ENCODE peak calls at places on chromosomes 5 and 9, in four cellular contexts. B is IMR-90, V is HL-60, D is MM.1S. Z is an unnamed sample.

GRCh38 chr9:70406446-70406862 is 8.0 kb downstream of the KLF9 start:
- DNase-seq in B (peak), V (peak), D (no peak), Z (peak)

GRCh38 chr9:133509179-133510083 is 15.3 kb downstream of the MYMK start:
- DNase-seq in B (no peak), V (no peak), D (no peak), Z (no peak)

GRCh38 chr9:35675732-35676392 is 2.1 kb downstream of the CA9 start:
- DNase-seq in B (no peak), V (no peak), D (no peak), Z (peak)

GRCh38 chr9:131523451-131524435 is 7.3 kb downstream of the UCK1 start:
- DNase-seq in B (no peak), V (no peak), D (no peak), Z (peak)

GRCh38 chr5:134539732-134540131 is 14.3 kb downstream of the JADE2 start:
- DNase-seq in B (no peak), V (no peak), D (no peak), Z (no peak)

GRCh38 chr9:134386951-134387831 is 60.9 kb downstream of the RXRA start:
- DNase-seq in B (peak), V (no peak), D (no peak), Z (no peak)

GRCh38 chr5:116378007-116378831 is 196.4 kb downstream of the SEMA6A start:
- DNase-seq in B (no peak), V (no peak), D (no peak), Z (no peak)

GRCh38 chr9:126723807-126724172 is 81.0 kb upstream of the ZBTB43 start:
- DNase-seq in B (no peak), V (no peak), D (no peak), Z (no peak)

GRCh38 chr9:811101-811531 is 30.4 kb upstream of the DMRT1 start:
- DNase-seq in B (peak), V (no peak), D (no peak), Z (no peak)

GRCh38 chr5:111453747-111454146 is 58.6 kb downstream of the STARD4 start:
- DNase-seq in B (peak), V (no peak), D (no peak), Z (no peak)

GRCh38 chr5:143113461-143113860 is 290.0 kb downstream of the NR3C1 start:
- DNase-seq in B (no peak), V (no peak), D (no peak), Z (no peak)

GRCh38 chr9:84357235-84357634 is 16.7 kb upstream of the SLC28A3 start:
- DNase-seq in B (no peak), V (no peak), D (no peak), Z (no peak)

GRCh38 chr9:77598510-77598909 is 49.6 kb downstream of the GNA14 start:
- DNase-seq in B (peak), V (no peak), D (no peak), Z (no peak)

GRCh38 chr9:14389146-14389545 is 75.2 kb upstream of the NFIB start:
- DNase-seq in B (no peak), V (no peak), D (no peak), Z (no peak)

GRCh38 chr5:167489202-167489601 is 802.2 kb upstream of the WWC1 start:
- DNase-seq in B (no peak), V (no peak), D (no peak), Z (peak)

GRCh38 chr9:19782005-19782404 is 6.8 kb downstream of the SLC24A2 start:
- DNase-seq in B (no peak), V (no peak), D (no peak), Z (no peak)

GRCh38 chr5:73311291-73312110 is 137.1 kb downstream of the FOXD1 start:
- DNase-seq in B (peak), V (no peak), D (no peak), Z (no peak)

GRCh38 chr5:72848474-72849428 is 32.3 kb downstream of the TNPO1 start:
- DNase-seq in B (peak), V (peak), D (peak), Z (peak)

GRCh38 chr5:150206076-150206779 is 16.4 kb downstream of the SLC6A7 start:
- DNase-seq in B (no peak), V (peak), D (no peak), Z (no peak)

GRCh38 chr5:135353952-135354721 is 44.9 kb downstream of the MACROH2A1 start:
- DNase-seq in B (peak), V (no peak), D (no peak), Z (no peak)

GRCh38 chr5:173675287-173675996 is 59.0 kb upstream of the BOD1 start:
- DNase-seq in B (no peak), V (no peak), D (no peak), Z (no peak)

GRCh38 chr5:42855386-42855785 is 43.7 kb upstream of the SELENOP start:
- DNase-seq in B (no peak), V (no peak), D (no peak), Z (no peak)

GRCh38 chr5:157324237-157324636 is 58.3 kb downstream of the CYFIP2 start:
- DNase-seq in B (no peak), V (no peak), D (no peak), Z (no peak)

GRCh38 chr5:141940695-141941271 is 17.1 kb downstream of the DELE1 start:
- DNase-seq in B (peak), V (peak), D (peak), Z (no peak)
- TF ChIP-seq CTCF in B (no peak), V (no peak), D (peak), Z (no peak)

GRCh38 chr5:139283252-139284166 is 10.0 kb upstream of the MATR3 start:
- DNase-seq in B (no peak), V (no peak), D (no peak), Z (no peak)

GRCh38 chr5:139285651-139286392 is 7.7 kb upstream of the MATR3 start:
- DNase-seq in B (no peak), V (no peak), D (no peak), Z (no peak)

GRCh38 chr5:139284295-139284694 is 9.2 kb upstream of the MATR3 start:
- DNase-seq in B (no peak), V (no peak), D (no peak), Z (no peak)

GRCh38 chr5:139291051-139291450 is 2.5 kb upstream of the MATR3 start:
- DNase-seq in B (no peak), V (no peak), D (no peak), Z (no peak)

DNA sequence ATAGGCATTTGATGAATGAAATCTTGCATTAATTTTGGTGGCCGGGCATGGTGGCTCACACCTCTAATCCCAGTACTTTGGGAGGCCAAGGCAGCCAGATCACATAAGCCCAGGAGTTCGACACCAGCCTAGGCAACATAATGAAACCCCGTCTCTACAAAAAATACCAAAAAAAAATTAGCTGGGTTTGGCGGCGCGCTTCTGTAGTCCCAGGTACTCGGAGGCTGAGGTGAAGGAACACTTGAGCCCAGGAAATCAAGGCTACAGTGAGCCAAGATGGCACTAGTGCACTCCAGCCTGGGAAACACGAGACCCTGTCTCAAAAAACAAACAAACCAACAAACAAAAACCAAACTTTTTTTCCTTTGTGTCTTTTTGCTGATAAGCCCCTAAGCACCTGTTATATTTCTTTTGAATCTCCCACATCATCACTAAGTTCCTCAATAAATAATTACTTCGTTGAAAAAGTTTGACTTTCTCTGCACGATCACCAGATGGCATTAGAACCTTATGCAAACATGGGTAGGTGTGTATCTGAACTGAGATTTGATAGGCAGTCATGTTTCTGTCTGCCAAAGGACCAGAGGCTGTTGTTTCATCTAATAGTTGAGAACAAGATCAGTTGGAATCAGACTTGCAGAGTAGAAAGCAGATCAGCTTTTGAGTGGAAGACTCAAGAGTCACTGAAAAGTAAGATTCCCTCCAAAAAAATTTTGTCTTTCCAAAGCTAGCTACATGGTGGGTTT is 5.5 kb upstream of the MATR3 start:
- DNase-seq in B (no peak), V (no peak), D (peak), Z (no peak)
- TF ChIP-seq CTCF in B (no peak), V (no peak), D (peak), Z (peak)

DNA sequence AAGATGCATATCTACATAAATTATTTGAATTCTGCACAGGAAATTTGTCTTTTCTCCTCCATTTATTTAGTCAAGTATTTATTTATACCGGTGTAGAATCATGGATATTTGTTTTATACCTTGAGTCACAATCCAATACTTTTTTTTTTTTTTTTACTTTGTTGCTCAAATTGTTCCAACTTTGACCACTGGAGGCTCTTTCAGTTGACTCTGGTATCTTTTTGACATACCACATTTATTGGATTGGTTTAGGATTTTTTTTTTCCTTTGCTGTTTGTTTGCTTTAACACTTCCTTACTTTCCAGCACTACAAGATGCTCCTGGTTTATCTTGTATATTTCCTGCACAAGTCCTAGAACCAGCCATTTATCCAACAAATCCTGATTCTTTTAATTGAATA is 543.1 kb upstream of the RIOK2 start:
- DNase-seq in B (no peak), V (no peak), D (no peak), Z (no peak)
- TF ChIP-seq CTCF in B (no peak), V (no peak), D (no peak), Z (no peak)

DNA sequence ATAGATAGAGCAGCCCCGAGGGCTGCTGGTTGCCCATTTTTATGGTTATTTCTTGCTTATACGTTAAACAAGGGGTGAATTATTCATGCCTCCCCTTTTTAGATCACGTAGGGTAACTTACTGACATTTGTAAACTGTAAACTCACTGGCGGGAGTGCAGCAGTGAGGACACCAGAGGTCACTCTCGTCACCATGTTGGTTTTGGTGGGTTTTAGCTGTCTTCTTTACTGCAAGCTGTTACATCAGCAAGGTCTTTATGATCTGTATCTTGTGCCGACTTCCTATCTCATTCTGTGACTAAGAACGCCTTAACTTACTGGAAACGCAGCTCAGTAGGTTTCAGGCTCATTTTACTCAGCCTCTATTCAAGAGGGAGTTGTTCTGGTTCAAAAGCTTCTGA is 155.0 kb upstream of the PRDM9 start:
- DNase-seq in B (no peak), V (peak), D (no peak), Z (no peak)
- TF ChIP-seq CTCF in B (no peak), V (no peak), D (no peak), Z (no peak)

GRCh38 chr9:95176755-95177319 is 140.7 kb downstream of the FANCC start:
- DNase-seq in B (no peak), V (no peak), D (no peak), Z (no peak)

GRCh38 chr9:95182854-95183563 is 134.5 kb downstream of the FANCC start:
- DNase-seq in B (no peak), V (no peak), D (no peak), Z (no peak)

GRCh38 chr9:95181845-95182244 is 135.7 kb downstream of the FANCC start:
- DNase-seq in B (no peak), V (no peak), D (no peak), Z (no peak)

GRCh38 chr9:95177617-95178016 is 139.9 kb downstream of the FANCC start:
- DNase-seq in B (no peak), V (no peak), D (no peak), Z (no peak)

GRCh38 chr9:95181226-95181818 is 136.2 kb downstream of the FANCC start:
- DNase-seq in B (peak), V (no peak), D (no peak), Z (peak)
- TF ChIP-seq CTCF in B (peak), V (no peak), D (peak), Z (peak)

GRCh38 chr5:139755892-139756671 is 39.5 kb upstream of the PSD2 start:
- DNase-seq in B (no peak), V (no peak), D (no peak), Z (peak)
- TF ChIP-seq CTCF in B (no peak), V (no peak), D (no peak), Z (no peak)

GRCh38 chr9:16871358-16872151 is 1.1 kb upstream of the BNC2 start:
- DNase-seq in B (peak), V (peak), D (peak), Z (no peak)
- TF ChIP-seq CTCF in B (no peak), V (no peak), D (no peak), Z (no peak)

GRCh38 chr9:34048730-34049629 is at the start of gene UBAP2:
- DNase-seq in B (peak), V (peak), D (peak), Z (peak)
- TF ChIP-seq CTCF in B (peak), V (no peak), D (no peak), Z (no peak)